ENCODE peak calls at places on chromosome 11, in ten cellular contexts. Q is germinal center; V is ELR; B is effector memory CD8-positive, alpha-beta T cell; W is amniotic epithelial cell; T is activated T-cell treated with anti-CD3 and anti-CD28 coated beads for 48 hours; E is fibroblast of lung; P is AG20443; D is putamen; L is kidney. U is an unnamed sample.

GRCh38 chr11:131749100-131749499 is 378.7 kb downstream of the NTM start:
- DNase-seq in Q (no peak), V (peak; percentile 97), B (no peak), W (peak; percentile 25), T (no peak), E (peak; percentile 74), P (peak; percentile 82), D (no peak), L (no peak), U (no peak)

GRCh38 chr11:34308821-34309585 is 48.8 kb downstream of the ABTB2 start:
- DNase-seq in Q (no peak), V (peak; percentile 6), B (no peak), W (peak; percentile 64), T (no peak), E (no peak), P (peak; percentile 74), D (no peak), L (no peak), U (no peak)

GRCh38 chr11:130522284-130522961 is 74.0 kb downstream of the ADAMTS15 start:
- DNase-seq in Q (no peak), V (peak; percentile 91), B (no peak), W (peak; percentile 82), T (no peak), E (peak; percentile 95), P (peak; percentile 96), D (no peak), L (peak; percentile 96), U (no peak)

GRCh38 chr11:102733232-102733875 is 8.6 kb upstream of the MMP8 start:
- DNase-seq in Q (peak; percentile 45), V (peak; percentile 73), B (no peak), W (peak; percentile 42), T (peak; percentile 37), E (peak; percentile 47), P (peak; percentile 66), D (no peak), L (no peak), U (no peak)

GRCh38 chr11:69674267-69674885 is 777 bp downstream of the LTO1 start:
- DNase-seq in Q (no peak), V (peak; percentile 89), B (no peak), W (peak; percentile 84), T (no peak), E (peak; percentile 86), P (peak; percentile 80), D (no peak), L (no peak), U (no peak)

GRCh38 chr11:2743427-2744110 is 43.8 kb upstream of the KCNQ1OT1 start:
- DNase-seq in Q (no peak), V (no peak), B (no peak), W (no peak), T (no peak), E (no peak), P (no peak), D (no peak), L (peak; percentile 63), U (no peak)

GRCh38 chr11:26704249-26704648 is 17.6 kb downstream of the SLC5A12 start:
- DNase-seq in Q (no peak), V (no peak), B (no peak), W (peak; percentile 46), T (no peak), E (no peak), P (no peak), D (no peak), L (no peak), U (no peak)

GRCh38 chr11:6203327-6203726 is 2.0 kb upstream of the C11orf42 start:
- DNase-seq in Q (no peak), V (no peak), B (peak; percentile 31), W (no peak), T (no peak), E (no peak), P (no peak), D (no peak), L (no peak), U (no peak)

GRCh38 chr11:86091566-86091965 is 22.7 kb upstream of the PICALM start:
- DNase-seq in Q (no peak), V (peak; percentile 46), B (no peak), W (peak; percentile 88), T (no peak), E (peak; percentile 32), P (peak; percentile 64), D (no peak), L (no peak), U (no peak)

GRCh38 chr11:119650251-119650650 is 78.7 kb downstream of the NECTIN1 start:
- DNase-seq in Q (no peak), V (no peak), B (no peak), W (no peak), T (no peak), E (no peak), P (no peak), D (no peak), L (no peak), U (no peak)